ENCODE peak calls at places on chromosomes 16 and 17, in nine cellular contexts. Y is K562, I is WERI-Rb-1, T is fibroblast of the aortic adventitia, B is BE2C, O is cardiac muscle cell, Z is heart right ventricle, M is pancreas, D is stomach. X is an unnamed sample.

GRCh38 chr17:77317091-77317519 is 176.3 kb downstream of the SEC14L1 start:
- DNase-seq in O (no peak), M (no peak), T (no peak), Z (no peak), B (no peak), Y (no peak), D (no peak), I (peak; percentile 75), X (no peak)

GRCh38 chr16:27762441-27762840 is 212.5 kb downstream of the KATNIP start:
- DNase-seq in Z (no peak), M (no peak), Y (no peak), B (no peak), D (no peak), O (no peak), I (no peak), T (peak; percentile 49), X (no peak)

GRCh38 chr16:26595199-26595598 is 471.5 kb upstream of the C16orf82 start:
- DNase-seq in Z (no peak), Y (no peak), D (no peak), M (no peak), O (no peak), B (no peak), T (no peak), I (no peak), X (no peak)

GRCh38 chr17:9725575-9725974 is 65.8 kb downstream of the DHRS7C start:
- DNase-seq in I (no peak), O (no peak), D (no peak), B (no peak), Z (no peak), Y (no peak), M (no peak), T (no peak), X (no peak)

GRCh38 chr17:79970576-79971068 is 65.0 kb downstream of the TBC1D16 start:
- DNase-seq in T (peak; percentile 22), Y (no peak), D (peak; percentile 57), Z (no peak), I (peak; percentile 45), O (peak; percentile 82), B (peak; percentile 76), M (no peak), X (no peak)

GRCh38 chr16:17304124-17304813 is 166.5 kb downstream of the XYLT1 start:
- DNase-seq in Y (no peak), B (no peak), D (peak; percentile 70), O (no peak), Z (no peak), T (peak; percentile 52), I (no peak), M (peak; percentile 32), X (no peak)

GRCh38 chr16:48611329-48612137 is 1.6 kb upstream of the N4BP1 start:
- DNase-seq in D (peak; percentile 62), Y (peak; percentile 24), M (no peak), I (no peak), Z (no peak), B (no peak), T (no peak), O (no peak), X (no peak)

GRCh38 chr16:84207869-84208268 is 16.9 kb downstream of the ADAD2 start:
- DNase-seq in D (no peak), T (no peak), Z (no peak), M (no peak), O (no peak), I (peak; percentile 62), B (no peak), Y (no peak), X (no peak)

GRCh38 chr16:23286131-23286532 is 16.0 kb upstream of the SCNN1B start:
- DNase-seq in T (peak; percentile 15), B (no peak), Y (no peak), M (no peak), I (no peak), O (no peak), D (no peak), Z (no peak), X (no peak)

GRCh38 chr17:38454528-38454927 is 26.3 kb downstream of the ARHGAP23 start:
- DNase-seq in M (no peak), T (peak; percentile 81), O (no peak), D (peak; percentile 63), I (no peak), Y (no peak), Z (peak; percentile 90), B (peak; percentile 71), X (peak; percentile 84)

GRCh38 chr17:38451840-38452529 is 23.7 kb downstream of the ARHGAP23 start:
- DNase-seq in Y (peak; percentile 39), O (no peak), T (peak; percentile 83), D (no peak), Z (peak; percentile 69), I (peak; percentile 91), B (no peak), M (no peak), X (peak; percentile 88)

GRCh38 chr17:38455288-38455915 is 27.1 kb downstream of the ARHGAP23 start:
- DNase-seq in D (no peak), Y (no peak), O (peak; percentile 38), Z (no peak), M (no peak), T (no peak), I (peak; percentile 93), B (peak; percentile 58), X (no peak)

GRCh38 chr17:38452719-38453118 is 24.5 kb downstream of the ARHGAP23 start:
- DNase-seq in M (no peak), D (no peak), B (no peak), Z (no peak), I (no peak), Y (no peak), O (no peak), T (no peak), X (no peak)

DNA sequence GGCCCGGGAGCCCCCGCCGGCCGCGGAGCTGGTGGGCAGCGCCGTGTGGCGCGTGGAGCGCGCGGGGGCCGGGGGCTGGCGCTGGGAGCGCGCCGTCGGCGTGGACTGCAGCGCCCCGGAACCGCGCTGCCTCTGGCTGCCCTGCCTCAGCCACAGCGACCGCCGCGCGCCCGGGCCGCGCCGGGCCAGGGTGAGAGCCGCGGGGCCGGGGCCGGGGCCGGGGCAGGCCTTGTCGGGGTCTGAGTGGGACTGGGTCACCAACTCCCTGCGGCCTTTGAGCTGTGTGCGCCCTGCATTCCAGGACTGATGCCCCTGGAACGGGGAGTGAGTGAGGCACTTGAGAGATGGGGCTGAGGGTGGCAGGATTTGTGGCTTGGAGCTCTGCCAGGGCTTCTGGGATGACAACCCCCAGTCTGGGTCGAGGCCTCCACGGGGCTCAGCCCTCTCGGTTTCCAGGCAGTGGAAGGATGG is 25.7 kb downstream of the ARHGAP23 start:
- DNase-seq in B (peak; percentile 57), I (no peak), Z (peak; percentile 57), O (no peak), D (no peak), T (no peak), M (no peak), Y (peak; percentile 31), X (no peak)
- H3K4me3 ChIP-seq in B (peak overlapping the region; percentile 49), I (no peak overlapping the region), Z (peak overlapping the region; percentile 61), O (no peak overlapping the region), D (peak overlapping the region; percentile 41), T (peak overlapping the region; percentile 81), M (no peak overlapping the region), Y (no peak overlapping the region), X (peak overlapping the region; percentile 70)

GRCh38 chr16:88505405-88506082 is 52.5 kb downstream of the ZFPM1 start:
- DNase-seq in Y (peak; percentile 53), I (peak; percentile 57), D (peak; percentile 88), Z (no peak), M (peak; percentile 96), O (peak; percentile 64), T (peak; percentile 27), B (peak; percentile 83), X (peak; percentile 17)
- TF ChIP-seq CTCF in Y (peak; percentile 24), I (peak; percentile 45), D (peak; percentile 72), Z (peak; percentile 35), M (peak; percentile 73), O (peak; percentile 46), T (peak; percentile 62), B (peak; percentile 64), X (peak; percentile 68)

GRCh38 chr17:21029515-21029914 is 13.3 kb downstream of the USP22 start:
- DNase-seq in I (no peak), B (no peak), Z (no peak), T (no peak), O (no peak), Y (no peak), M (no peak), D (no peak), X (no peak)

GRCh38 chr17:21027031-21027430 is 15.8 kb downstream of the USP22 start:
- DNase-seq in T (no peak), B (no peak), Y (no peak), M (no peak), O (no peak), D (no peak), Z (no peak), I (no peak), X (no peak)

GRCh38 chr17:21030375-21030774 is 12.4 kb downstream of the USP22 start:
- DNase-seq in Y (no peak), M (no peak), Z (no peak), B (no peak), D (no peak), T (no peak), O (no peak), I (no peak), X (no peak)

GRCh38 chr17:21028192-21028591 is 14.6 kb downstream of the USP22 start:
- DNase-seq in I (no peak), T (no peak), Y (no peak), B (no peak), D (no peak), O (no peak), M (no peak), Z (no peak), X (no peak)

GRCh38 chr17:21029032-21029431 is 13.8 kb downstream of the USP22 start:
- DNase-seq in M (no peak), D (no peak), Z (no peak), Y (no peak), O (no peak), B (no peak), T (peak; percentile 61), I (no peak), X (no peak)
- H3K4me3 ChIP-seq in M (no peak overlapping the region), D (no peak overlapping the region), Z (no peak overlapping the region), Y (no peak overlapping the region), O (no peak overlapping the region), B (no peak overlapping the region), T (no peak overlapping the region), I (no peak overlapping the region), X (no peak overlapping the region)

GRCh38 chr16:67517661-67518423 is 10.8 kb upstream of the RIPOR1 start:
- DNase-seq in Z (no peak), B (no peak), D (no peak), O (no peak), M (no peak), T (no peak), Y (no peak), I (no peak), X (no peak)

GRCh38 chr16:67516296-67517177 is 12.1 kb upstream of the RIPOR1 start:
- DNase-seq in D (no peak), T (peak; percentile 86), Z (no peak), I (no peak), M (no peak), Y (no peak), B (no peak), O (no peak), X (no peak)

GRCh38 chr16:67517178-67517492 is 11.5 kb upstream of the RIPOR1 start:
- DNase-seq in Z (no peak), O (no peak), T (no peak), Y (no peak), M (no peak), I (no peak), D (no peak), B (no peak), X (no peak)

GRCh38 chr16:67521095-67521804 is 7.4 kb upstream of the RIPOR1 start:
- DNase-seq in I (peak; percentile 95), Y (peak; percentile 92), D (peak; percentile 98), B (peak; percentile 96), Z (peak; percentile 97), M (peak; percentile 95), T (peak; percentile 97), O (peak; percentile 97), X (peak; percentile 70)

GRCh38 chr16:67518676-67519075 is 10.0 kb upstream of the RIPOR1 start:
- DNase-seq in T (no peak), Y (no peak), M (no peak), D (no peak), I (no peak), Z (no peak), O (no peak), B (no peak), X (no peak)
- TF ChIP-seq CTCF in T (no peak), Y (no peak), M (no peak), D (no peak), I (no peak), Z (no peak), O (no peak), B (no peak), X (no peak)